ENCODE peak calls at places on chromosomes 2 and 18, in four cellular contexts. U is astrocyte of the cerebellum, K is psoas muscle, M is neuronal stem cell. D is an unnamed sample.

GRCh38 chr2:24429711-24430110 is 61.3 kb upstream of the NCOA1 start:
- DNase-seq in U (peak), K (no peak), M (no peak), D (no peak)

GRCh38 chr2:96734899-96735585 is 4.8 kb downstream of the LMAN2L start:
- DNase-seq in U (no peak), K (no peak), M (no peak), D (no peak)

GRCh38 chr2:150598383-150598782 is 110.9 kb upstream of the RND3 start:
- DNase-seq in U (no peak), K (no peak), M (no peak), D (peak)

GRCh38 chr18:77032121-77032758 is 100.3 kb downstream of the MBP start:
- DNase-seq in U (peak), K (no peak), M (no peak), D (no peak)

GRCh38 chr2:132901661-132902060 is 231.7 kb upstream of the LYPD1 start:
- DNase-seq in U (no peak), K (no peak), M (no peak), D (no peak)

GRCh38 chr2:110858135-110858737 is 125.9 kb downstream of the ACOXL start:
- DNase-seq in U (no peak), K (no peak), M (no peak), D (peak)

GRCh38 chr2:174971868-174972781 is 33.1 kb downstream of the CHN1 start:
- DNase-seq in U (peak), K (no peak), M (no peak), D (no peak)

GRCh38 chr18:3211236-3211992 is 8.4 kb downstream of the MYOM1 start:
- DNase-seq in U (no peak), K (no peak), M (no peak), D (no peak)

GRCh38 chr2:172513935-172514586 is 41.8 kb upstream of the PDK1 start:
- DNase-seq in U (no peak), K (no peak), M (no peak), D (no peak)

GRCh38 chr2:215612770-215613169 is 176.9 kb upstream of the FN1 start:
- DNase-seq in U (no peak), K (no peak), M (no peak), D (no peak)

GRCh38 chr2:203660465-203660864 is 46.0 kb upstream of the CD28 start:
- DNase-seq in U (no peak), K (no peak), M (no peak), D (no peak)

GRCh38 chr2:7133521-7133920 is 216.3 kb downstream of the RNF144A start:
- DNase-seq in U (no peak), K (no peak), M (no peak), D (no peak)

DNA sequence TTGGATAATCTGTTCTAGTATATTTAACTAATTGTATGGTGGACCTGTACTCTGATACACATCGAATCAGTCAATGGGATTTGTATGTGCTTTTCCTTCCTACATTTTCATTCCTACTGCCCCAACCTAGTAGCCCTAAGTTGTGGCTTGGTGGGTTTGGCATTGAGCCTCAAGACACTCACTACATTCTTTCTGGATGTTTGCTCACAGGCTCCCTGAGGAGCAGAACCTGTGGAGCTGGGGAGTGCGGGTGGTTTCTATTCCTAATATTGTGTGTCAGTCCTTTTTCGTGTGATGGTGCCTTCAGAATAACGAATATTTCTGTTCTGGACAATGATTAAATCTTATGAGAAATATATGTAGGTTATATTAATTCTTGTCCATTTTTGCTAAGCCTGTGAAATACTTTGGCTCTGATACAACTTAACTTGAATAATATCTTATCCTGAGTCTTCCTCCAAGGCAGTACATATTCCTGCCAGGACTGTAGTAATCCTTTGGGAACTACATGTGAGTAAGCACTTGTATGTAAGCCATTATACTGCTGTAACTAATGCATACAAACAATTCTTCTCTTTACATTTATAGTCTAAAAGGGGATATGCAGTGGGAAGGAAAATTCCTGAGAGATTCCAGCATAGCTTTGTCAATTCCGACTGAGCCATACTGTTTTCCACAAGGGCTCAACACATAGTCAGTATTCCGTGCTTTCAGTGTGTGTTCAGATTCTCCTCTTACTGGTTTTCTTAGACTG is 150.6 kb downstream of the AGPS start:
- DNase-seq in U (peak), K (no peak), M (no peak), D (no peak)
- H3K4me3 ChIP-seq in U (no peak), K (no peak), M (no peak), D (no peak)

GRCh38 chr2:10481055-10481665 is 33.0 kb upstream of the ODC1 start:
- DNase-seq in U (no peak), K (no peak), M (no peak), D (no peak)
- H3K4me3 ChIP-seq in U (no peak), K (no peak), M (no peak), D (no peak)

GRCh38 chr2:179574061-179574519 is 287.3 kb downstream of the ZNF385B start:
- DNase-seq in U (no peak), K (no peak), M (no peak), D (no peak)
- H3K4me3 ChIP-seq in U (no peak), K (no peak), M (no peak), D (no peak)

GRCh38 chr2:112805542-112805941 is 21.2 kb upstream of the IL1A start:
- DNase-seq in U (no peak), K (no peak), M (no peak), D (no peak)
- H3K4me3 ChIP-seq in U (no peak), K (no peak), M (no peak), D (no peak)

DNA sequence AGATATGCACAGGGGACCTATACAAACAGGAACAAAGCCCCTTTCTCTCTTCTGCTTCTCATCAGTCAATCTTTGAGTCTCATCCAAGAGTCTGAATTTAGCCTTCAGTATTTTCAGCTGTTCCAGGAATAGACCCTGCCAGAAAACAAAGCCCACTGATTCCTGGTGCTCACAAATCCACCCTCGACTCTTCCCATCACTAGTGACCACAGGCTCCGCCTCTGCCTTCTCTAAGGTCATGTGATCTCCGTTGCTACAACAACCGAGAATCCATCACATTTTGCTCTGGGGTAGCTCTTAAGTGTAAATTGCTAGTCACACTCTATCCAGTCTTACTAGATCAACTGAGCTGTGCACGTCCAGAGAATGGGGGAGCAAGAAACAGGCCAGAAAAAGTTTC is 46.4 kb upstream of the SPTBN1 start:
- DNase-seq in U (no peak), K (no peak), M (no peak), D (no peak)
- H3K4me3 ChIP-seq in U (no peak), K (no peak), M (no peak), D (no peak)

DNA sequence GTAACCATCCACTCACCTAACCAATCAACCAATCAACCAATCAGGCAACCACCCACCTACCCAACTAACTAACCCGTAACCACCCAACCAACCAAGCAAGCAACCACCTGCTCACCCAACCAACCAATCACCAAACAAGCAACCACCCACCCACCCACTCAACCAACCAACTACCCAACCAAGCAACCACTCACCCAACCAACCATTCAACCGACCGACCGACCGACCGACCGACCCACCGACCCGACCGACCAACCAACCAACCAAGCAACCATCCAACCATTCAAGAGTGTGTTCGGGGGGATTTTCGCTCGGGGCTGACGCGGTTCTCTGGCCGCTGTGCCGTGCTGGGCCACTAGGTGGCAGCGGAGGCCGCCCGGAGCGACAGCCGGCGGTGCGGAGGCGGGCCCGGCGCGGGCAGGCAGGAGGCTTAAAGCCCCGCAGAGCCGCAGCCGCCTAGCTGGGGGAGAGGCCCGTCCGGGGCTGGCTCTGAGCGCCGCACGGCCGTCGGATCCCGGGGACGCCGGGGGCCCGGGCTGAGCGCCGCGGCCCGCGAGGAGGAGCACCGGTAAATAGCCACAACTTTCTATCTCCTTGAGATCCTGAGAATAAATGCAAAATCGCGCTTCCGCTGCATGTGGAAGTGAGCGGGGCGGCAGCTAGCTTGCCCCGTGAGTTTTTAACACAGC is at the start of gene MC5R:
- DNase-seq in U (no peak), K (peak), M (peak), D (no peak)
- H3K4me3 ChIP-seq in U (peak), K (peak), M (no peak), D (peak)

GRCh38 chr18:12239426-12239825 is 14.7 kb upstream of the CIDEA start:
- DNase-seq in U (no peak), K (no peak), M (no peak), D (no peak)

GRCh38 chr18:12234451-12235190 is 19.5 kb upstream of the CIDEA start:
- DNase-seq in U (no peak), K (no peak), M (no peak), D (no peak)

GRCh38 chr18:12238861-12239260 is 15.3 kb upstream of the CIDEA start:
- DNase-seq in U (no peak), K (no peak), M (no peak), D (no peak)

GRCh38 chr18:12236141-12236540 is 18.0 kb upstream of the CIDEA start:
- DNase-seq in U (no peak), K (no peak), M (no peak), D (no peak)

GRCh38 chr18:12236934-12237832 is 17.0 kb upstream of the CIDEA start:
- DNase-seq in U (no peak), K (peak), M (peak), D (peak)
- H3K4me3 ChIP-seq in U (no peak), K (peak), M (no peak), D (peak)

D was measured in Jurkat, Clone E6-1.